ENCODE peak calls at places on chromosomes 2 and 18, in seven cellular contexts. One of them, this sample, is unnamed.

GRCh38 chr18:34773378-34773777 is 63.3 kb downstream of the DTNA start:
- DNase-seq in neuronal stem cell: no peak
- DNase-seq in HepG2: no peak
- DNase-seq in GM12878: no peak
- DNase-seq in HCT116: no peak
- DNase-seq in Karpas-422: no peak
- DNase-seq in mesendoderm: no peak
- DNase-seq in this sample: no peak

GRCh38 chr2:96025107-96025492 is 9.6 kb downstream of the GPAT2 start:
- DNase-seq in neuronal stem cell: no peak
- DNase-seq in HepG2: no peak
- DNase-seq in GM12878: no peak
- DNase-seq in HCT116: no peak
- DNase-seq in Karpas-422: no peak
- DNase-seq in mesendoderm: no peak
- DNase-seq in this sample: no peak

GRCh38 chr2:7837232-7837760 is 844.6 kb upstream of the ID2 start:
- DNase-seq in neuronal stem cell: no peak
- DNase-seq in HepG2: no peak
- DNase-seq in GM12878: no peak
- DNase-seq in HCT116: no peak
- DNase-seq in Karpas-422: peak; percentile 49
- DNase-seq in mesendoderm: no peak
- DNase-seq in this sample: no peak

GRCh38 chr2:180507028-180507427 is 473.4 kb upstream of the UBE2E3 start:
- DNase-seq in neuronal stem cell: no peak
- DNase-seq in HepG2: no peak
- DNase-seq in GM12878: no peak
- DNase-seq in HCT116: no peak
- DNase-seq in Karpas-422: no peak
- DNase-seq in mesendoderm: no peak
- DNase-seq in this sample: no peak

GRCh38 chr18:62437520-62438329 is 85.1 kb upstream of the ZCCHC2 start:
- DNase-seq in neuronal stem cell: no peak
- DNase-seq in HepG2: no peak
- DNase-seq in GM12878: no peak
- DNase-seq in HCT116: no peak
- DNase-seq in Karpas-422: no peak
- DNase-seq in mesendoderm: no peak
- DNase-seq in this sample: no peak

GRCh38 chr2:234212534-234212933 is 162.0 kb downstream of the SPP2 start:
- DNase-seq in neuronal stem cell: no peak
- DNase-seq in HepG2: no peak
- DNase-seq in GM12878: no peak
- DNase-seq in HCT116: no peak
- DNase-seq in Karpas-422: no peak
- DNase-seq in mesendoderm: no peak
- DNase-seq in this sample: no peak

GRCh38 chr18:3867768-3868445 is 417.9 kb downstream of the TGIF1 start:
- DNase-seq in neuronal stem cell: no peak
- DNase-seq in HepG2: no peak
- DNase-seq in GM12878: no peak
- DNase-seq in HCT116: no peak
- DNase-seq in Karpas-422: no peak
- DNase-seq in mesendoderm: no peak
- DNase-seq in this sample: no peak

GRCh38 chr2:222884114-222884764 is 23.4 kb downstream of the ACSL3 start:
- DNase-seq in neuronal stem cell: no peak
- DNase-seq in HepG2: no peak
- DNase-seq in GM12878: no peak
- DNase-seq in HCT116: no peak
- DNase-seq in Karpas-422: no peak
- DNase-seq in mesendoderm: no peak
- DNase-seq in this sample: no peak

GRCh38 chr2:139018252-139018651 is 238.1 kb upstream of the NXPH2 start:
- DNase-seq in neuronal stem cell: no peak
- DNase-seq in HepG2: no peak
- DNase-seq in GM12878: no peak
- DNase-seq in HCT116: no peak
- DNase-seq in Karpas-422: no peak
- DNase-seq in mesendoderm: no peak
- DNase-seq in this sample: no peak

GRCh38 chr2:174235680-174236079 is 12.7 kb downstream of the OLA1 start:
- DNase-seq in neuronal stem cell: no peak
- DNase-seq in HepG2: no peak
- DNase-seq in GM12878: no peak
- DNase-seq in HCT116: no peak
- DNase-seq in Karpas-422: no peak
- DNase-seq in mesendoderm: no peak
- DNase-seq in this sample: no peak

GRCh38 chr2:96470636-96471035 is 34.5 kb downstream of the NEURL3 start:
- DNase-seq in neuronal stem cell: peak; percentile 17
- DNase-seq in HepG2: no peak
- DNase-seq in GM12878: no peak
- DNase-seq in HCT116: no peak
- DNase-seq in Karpas-422: no peak
- DNase-seq in mesendoderm: peak; percentile 85
- DNase-seq in this sample: peak; percentile 67

GRCh38 chr2:38835990-38836389 is 39.7 kb downstream of the DHX57 start:
- DNase-seq in neuronal stem cell: no peak
- DNase-seq in HepG2: no peak
- DNase-seq in GM12878: peak; percentile 47
- DNase-seq in HCT116: no peak
- DNase-seq in Karpas-422: no peak
- DNase-seq in mesendoderm: no peak
- DNase-seq in this sample: no peak

GRCh38 chr18:76496200-76496890 is 1.3 kb upstream of the ZNF516 start:
- DNase-seq in neuronal stem cell: peak; percentile 70
- DNase-seq in HepG2: peak; percentile 22
- DNase-seq in GM12878: no peak
- DNase-seq in HCT116: no peak
- DNase-seq in Karpas-422: peak; percentile 86
- DNase-seq in mesendoderm: peak; percentile 79
- DNase-seq in this sample: peak; percentile 74

GRCh38 chr2:114862234-114862633 is 419.8 kb downstream of the DPP10 start:
- DNase-seq in neuronal stem cell: no peak
- DNase-seq in HepG2: no peak
- DNase-seq in GM12878: no peak
- DNase-seq in HCT116: no peak
- DNase-seq in Karpas-422: no peak
- DNase-seq in mesendoderm: no peak
- DNase-seq in this sample: no peak

GRCh38 chr2:48175254-48175653 is 269.0 kb upstream of the FBXO11 start:
- DNase-seq in neuronal stem cell: no peak
- DNase-seq in HepG2: peak; percentile 26
- DNase-seq in GM12878: no peak
- DNase-seq in HCT116: no peak
- DNase-seq in Karpas-422: no peak
- DNase-seq in mesendoderm: no peak
- DNase-seq in this sample: no peak

GRCh38 chr2:145015561-145015960 is 495.6 kb upstream of the ZEB2 start:
- DNase-seq in neuronal stem cell: peak; percentile 5
- DNase-seq in HepG2: no peak
- DNase-seq in GM12878: no peak
- DNase-seq in HCT116: no peak
- DNase-seq in Karpas-422: no peak
- DNase-seq in mesendoderm: no peak
- DNase-seq in this sample: no peak

GRCh38 chr2:178834086-178834485 is 26.9 kb upstream of the TTN start:
- DNase-seq in neuronal stem cell: no peak
- DNase-seq in HepG2: no peak
- DNase-seq in GM12878: no peak
- DNase-seq in HCT116: no peak
- DNase-seq in Karpas-422: no peak
- DNase-seq in mesendoderm: no peak
- DNase-seq in this sample: no peak

GRCh38 chr2:119240311-119241204 is 16.9 kb downstream of the STEAP3 start:
- DNase-seq in neuronal stem cell: no peak
- DNase-seq in HepG2: peak; percentile 33
- DNase-seq in GM12878: no peak
- DNase-seq in HCT116: peak; percentile 50
- DNase-seq in Karpas-422: no peak
- DNase-seq in mesendoderm: peak; percentile 59
- DNase-seq in this sample: peak; percentile 65

GRCh38 chr2:121075006-121075545 is 209.9 kb downstream of the TFCP2L1 start:
- DNase-seq in neuronal stem cell: peak; percentile 57
- DNase-seq in HepG2: no peak
- DNase-seq in GM12878: peak; percentile 5
- DNase-seq in HCT116: peak; percentile 95
- DNase-seq in Karpas-422: peak; percentile 75
- DNase-seq in mesendoderm: peak; percentile 100
- DNase-seq in this sample: no peak

DNA sequence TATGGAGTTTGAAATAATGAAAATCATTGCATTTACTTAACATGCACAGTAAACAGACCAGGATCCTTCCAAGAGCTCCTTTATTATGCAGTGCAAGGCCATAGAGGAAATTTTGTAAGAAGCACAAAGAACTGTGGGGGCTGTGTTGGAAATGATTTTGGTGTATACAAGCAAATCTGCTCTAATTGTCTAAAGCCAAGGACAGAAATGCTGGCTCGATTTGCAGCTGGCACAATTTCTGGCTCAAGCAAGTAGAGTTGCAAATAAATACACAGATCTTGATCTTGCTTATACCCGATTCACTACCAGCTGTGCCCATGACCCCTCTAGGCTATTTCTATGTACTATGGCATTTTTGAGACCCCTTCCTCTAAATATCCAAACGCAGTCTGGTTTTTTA is 400.2 kb upstream of the HNRNPA3 start:
- DNase-seq in neuronal stem cell: no peak
- DNase-seq in HepG2: no peak
- DNase-seq in GM12878: no peak
- DNase-seq in HCT116: no peak
- DNase-seq in Karpas-422: no peak
- DNase-seq in mesendoderm: no peak
- DNase-seq in this sample: no peak
- H3K9ac ChIP-seq in neuronal stem cell: no peak overlapping the region
- H3K9ac ChIP-seq in HepG2: no peak overlapping the region
- H3K9ac ChIP-seq in GM12878: no peak overlapping the region
- H3K9ac ChIP-seq in HCT116: no peak overlapping the region
- H3K9ac ChIP-seq in Karpas-422: no peak overlapping the region
- H3K9ac ChIP-seq in mesendoderm: no peak overlapping the region
- H3K9ac ChIP-seq in this sample: no peak overlapping the region

DNA sequence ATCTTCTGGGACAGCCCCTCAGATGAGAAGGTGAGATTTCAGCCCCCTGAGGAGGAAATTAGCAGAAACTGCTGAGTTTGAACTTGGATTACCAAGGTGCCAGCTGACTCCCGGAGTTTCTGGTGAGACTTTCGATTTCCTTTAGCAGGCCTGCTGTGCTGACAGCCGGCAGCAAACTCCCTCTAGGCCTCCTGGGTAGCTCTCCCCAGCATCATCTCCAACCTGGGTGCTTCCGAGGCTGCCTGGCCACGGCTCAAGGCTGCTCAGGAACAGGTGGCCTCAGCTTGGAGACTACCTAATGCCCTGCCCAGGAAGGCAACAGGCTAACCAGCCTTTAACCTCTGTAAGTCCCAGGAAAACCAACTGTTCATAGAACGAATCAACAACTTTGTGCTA is 16.4 kb downstream of the SDC1 start:
- DNase-seq in neuronal stem cell: no peak
- DNase-seq in HepG2: no peak
- DNase-seq in GM12878: no peak
- DNase-seq in HCT116: no peak
- DNase-seq in Karpas-422: no peak
- DNase-seq in mesendoderm: no peak
- DNase-seq in this sample: no peak
- H3K9ac ChIP-seq in neuronal stem cell: no peak overlapping the region
- H3K9ac ChIP-seq in HepG2: peak overlapping the region; percentile 69
- H3K9ac ChIP-seq in GM12878: no peak overlapping the region
- H3K9ac ChIP-seq in HCT116: no peak overlapping the region
- H3K9ac ChIP-seq in Karpas-422: no peak overlapping the region
- H3K9ac ChIP-seq in mesendoderm: peak overlapping the region; percentile 19
- H3K9ac ChIP-seq in this sample: peak overlapping the region; percentile 38

GRCh38 chr2:105789745-105790466 is 45.2 kb downstream of the NCK2 start:
- DNase-seq in neuronal stem cell: no peak
- DNase-seq in HepG2: no peak
- DNase-seq in GM12878: peak; percentile 74
- DNase-seq in HCT116: no peak
- DNase-seq in Karpas-422: no peak
- DNase-seq in mesendoderm: no peak
- DNase-seq in this sample: no peak
- H3K9ac ChIP-seq in neuronal stem cell: no peak overlapping the region
- H3K9ac ChIP-seq in HepG2: no peak overlapping the region
- H3K9ac ChIP-seq in GM12878: peak overlapping the region; percentile 18
- H3K9ac ChIP-seq in HCT116: no peak overlapping the region
- H3K9ac ChIP-seq in Karpas-422: no peak overlapping the region
- H3K9ac ChIP-seq in mesendoderm: no peak overlapping the region
- H3K9ac ChIP-seq in this sample: peak overlapping the region; percentile 41

DNA sequence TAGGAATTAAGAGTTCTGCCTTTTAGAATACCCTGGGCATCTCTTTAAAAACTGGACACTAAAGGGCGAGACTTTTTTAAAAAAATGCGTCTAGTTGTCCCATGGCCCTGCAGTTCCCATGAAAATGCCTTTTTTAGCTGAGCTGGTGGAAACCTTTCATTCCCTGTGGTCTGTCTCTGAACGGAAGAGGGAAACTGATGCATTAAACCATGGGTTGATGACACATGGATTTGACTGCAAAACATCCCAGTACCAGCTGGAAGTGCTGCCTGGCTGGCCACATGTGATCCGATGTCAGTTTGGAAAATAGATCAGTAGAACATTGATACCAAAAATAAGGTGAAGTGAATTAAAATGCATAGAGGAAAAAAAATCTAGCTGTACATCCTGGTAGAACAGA is 129.2 kb downstream of the MYO1B start:
- DNase-seq in neuronal stem cell: no peak
- DNase-seq in HepG2: no peak
- DNase-seq in GM12878: no peak
- DNase-seq in HCT116: no peak
- DNase-seq in Karpas-422: no peak
- DNase-seq in mesendoderm: no peak
- DNase-seq in this sample: no peak
- H3K9ac ChIP-seq in neuronal stem cell: no peak overlapping the region
- H3K9ac ChIP-seq in HepG2: no peak overlapping the region
- H3K9ac ChIP-seq in GM12878: no peak overlapping the region
- H3K9ac ChIP-seq in HCT116: no peak overlapping the region
- H3K9ac ChIP-seq in Karpas-422: no peak overlapping the region
- H3K9ac ChIP-seq in mesendoderm: no peak overlapping the region
- H3K9ac ChIP-seq in this sample: no peak overlapping the region

GRCh38 chr2:113200236-113200635 is 26.5 kb downstream of the PSD4 start:
- DNase-seq in neuronal stem cell: no peak
- DNase-seq in HepG2: no peak
- DNase-seq in GM12878: no peak
- DNase-seq in HCT116: no peak
- DNase-seq in Karpas-422: no peak
- DNase-seq in mesendoderm: peak; percentile 50
- DNase-seq in this sample: no peak
- H3K9ac ChIP-seq in neuronal stem cell: no peak overlapping the region
- H3K9ac ChIP-seq in HepG2: no peak overlapping the region
- H3K9ac ChIP-seq in GM12878: no peak overlapping the region
- H3K9ac ChIP-seq in HCT116: no peak overlapping the region
- H3K9ac ChIP-seq in Karpas-422: no peak overlapping the region
- H3K9ac ChIP-seq in mesendoderm: no peak overlapping the region
- H3K9ac ChIP-seq in this sample: no peak overlapping the region

GRCh38 chr2:101241158-101241557 is 11.5 kb upstream of the CNOT11 start:
- DNase-seq in neuronal stem cell: no peak
- DNase-seq in HepG2: no peak
- DNase-seq in GM12878: no peak
- DNase-seq in HCT116: no peak
- DNase-seq in Karpas-422: no peak
- DNase-seq in mesendoderm: no peak
- DNase-seq in this sample: no peak

GRCh38 chr2:101234169-101234938 is 18.3 kb upstream of the CNOT11 start:
- DNase-seq in neuronal stem cell: no peak
- DNase-seq in HepG2: peak; percentile 63
- DNase-seq in GM12878: no peak
- DNase-seq in HCT116: no peak
- DNase-seq in Karpas-422: no peak
- DNase-seq in mesendoderm: no peak
- DNase-seq in this sample: no peak

GRCh38 chr2:101238930-101239759 is 13.5 kb upstream of the CNOT11 start:
- DNase-seq in neuronal stem cell: no peak
- DNase-seq in HepG2: peak; percentile 99
- DNase-seq in GM12878: no peak
- DNase-seq in HCT116: no peak
- DNase-seq in Karpas-422: no peak
- DNase-seq in mesendoderm: no peak
- DNase-seq in this sample: peak; percentile 79
- H3K9ac ChIP-seq in neuronal stem cell: no peak overlapping the region
- H3K9ac ChIP-seq in HepG2: peak overlapping the region; percentile 80
- H3K9ac ChIP-seq in GM12878: no peak overlapping the region
- H3K9ac ChIP-seq in HCT116: no peak overlapping the region
- H3K9ac ChIP-seq in Karpas-422: no peak overlapping the region
- H3K9ac ChIP-seq in mesendoderm: no peak overlapping the region
- H3K9ac ChIP-seq in this sample: no peak overlapping the region

This sample was measured in colonic mucosa.